ENCODE peak calls at places on chromosomes 6 and 20, in six cellular contexts. Z, E, P, O, L and X are unnamed samples.

GRCh38 chr6:20117474-20117873 is 94.8 kb downstream of the MBOAT1 start:
- DNase-seq in Z (no peak), E (no peak), P (no peak), O (no peak), L (peak; percentile 74), X (peak; percentile 94)

GRCh38 chr6:142071981-142072380 is 60.7 kb upstream of the GJE1 start:
- DNase-seq in Z (no peak), E (no peak), P (no peak), O (no peak), L (no peak), X (no peak)

GRCh38 chr20:64246616-64247311 is 8.8 kb upstream of the PCMTD2 start:
- DNase-seq in Z (no peak), E (no peak), P (no peak), O (no peak), L (no peak), X (no peak)

GRCh38 chr20:41050361-41051019 is 21.9 kb downstream of the TOP1 start:
- DNase-seq in Z (no peak), E (no peak), P (no peak), O (no peak), L (no peak), X (no peak)

GRCh38 chr6:92688328-92688727 is 731.0 kb downstream of the EPHA7 start:
- DNase-seq in Z (no peak), E (no peak), P (no peak), O (peak; percentile 79), L (no peak), X (no peak)

GRCh38 chr6:30122515-30122914 is 9.6 kb upstream of the TRIM31 start:
- DNase-seq in Z (no peak), E (no peak), P (no peak), O (no peak), L (no peak), X (peak; percentile 20)

GRCh38 chr6:151044465-151045441 is 179.3 kb downstream of the MTHFD1L start:
- DNase-seq in Z (peak; percentile 71), E (peak; percentile 52), P (no peak), O (no peak), L (peak; percentile 86), X (peak; percentile 93)

GRCh38 chr6:32074996-32075532 is 34.1 kb downstream of the TNXB start:
- DNase-seq in Z (no peak), E (no peak), P (no peak), O (no peak), L (no peak), X (no peak)

GRCh38 chr6:56062856-56063255 is 184.5 kb downstream of the COL21A1 start:
- DNase-seq in Z (no peak), E (no peak), P (no peak), O (no peak), L (no peak), X (no peak)

GRCh38 chr6:14425805-14426204 is 308.2 kb downstream of the CD83 start:
- DNase-seq in Z (no peak), E (no peak), P (no peak), O (no peak), L (no peak), X (no peak)

GRCh38 chr6:35425284-35425683 is 26.9 kb upstream of the FANCE start:
- DNase-seq in Z (no peak), E (no peak), P (no peak), O (no peak), L (no peak), X (peak; percentile 74)

GRCh38 chr20:38581013-38581412 is at the start of gene ADIG:
- DNase-seq in Z (no peak), E (no peak), P (no peak), O (no peak), L (peak; percentile 32), X (peak; percentile 7)

GRCh38 chr6:111810321-111811235 is 62.7 kb downstream of the FYN start:
- DNase-seq in Z (no peak), E (no peak), P (no peak), O (no peak), L (no peak), X (no peak)

GRCh38 chr6:13624871-13625288 is 9.7 kb downstream of the NOL7 start:
- DNase-seq in Z (no peak), E (no peak), P (peak; percentile 26), O (peak; percentile 61), L (peak; percentile 55), X (peak; percentile 69)

GRCh38 chr6:74932214-74932923 is 273.5 kb downstream of the COL12A1 start:
- DNase-seq in Z (no peak), E (no peak), P (no peak), O (no peak), L (no peak), X (no peak)

GRCh38 chr6:164415832-164416563 is 893.4 kb downstream of the C6orf118 start:
- DNase-seq in Z (no peak), E (no peak), P (no peak), O (no peak), L (no peak), X (no peak)

GRCh38 chr6:166815629-166816028 is 140.7 kb downstream of the RNASET2 start:
- DNase-seq in Z (no peak), E (no peak), P (no peak), O (no peak), L (no peak), X (peak; percentile 17)

GRCh38 chr6:136011475-136011874 is 160.0 kb downstream of the PDE7B start:
- DNase-seq in Z (no peak), E (no peak), P (no peak), O (no peak), L (no peak), X (no peak)

GRCh38 chr6:159169557-159170332 is 545 bp downstream of the FNDC1 start:
- DNase-seq in Z (no peak), E (no peak), P (no peak), O (no peak), L (peak; percentile 4), X (no peak)
- H3K4me3 ChIP-seq in Z (peak overlapping the region; percentile 26), E (no peak overlapping the region), P (no peak overlapping the region), O (no peak overlapping the region), L (no peak overlapping the region), X (no peak overlapping the region)

GRCh38 chr6:158853072-158853871 is 34.1 kb upstream of the EZR start:
- DNase-seq in Z (peak; percentile 92), E (peak; percentile 94), P (peak; percentile 88), O (peak; percentile 57), L (peak; percentile 100), X (peak; percentile 98)
- H3K4me3 ChIP-seq in Z (no peak overlapping the region), E (no peak overlapping the region), P (peak overlapping the region; percentile 7), O (peak overlapping the region; percentile 2), L (no peak overlapping the region), X (peak overlapping the region; percentile 26)

DNA sequence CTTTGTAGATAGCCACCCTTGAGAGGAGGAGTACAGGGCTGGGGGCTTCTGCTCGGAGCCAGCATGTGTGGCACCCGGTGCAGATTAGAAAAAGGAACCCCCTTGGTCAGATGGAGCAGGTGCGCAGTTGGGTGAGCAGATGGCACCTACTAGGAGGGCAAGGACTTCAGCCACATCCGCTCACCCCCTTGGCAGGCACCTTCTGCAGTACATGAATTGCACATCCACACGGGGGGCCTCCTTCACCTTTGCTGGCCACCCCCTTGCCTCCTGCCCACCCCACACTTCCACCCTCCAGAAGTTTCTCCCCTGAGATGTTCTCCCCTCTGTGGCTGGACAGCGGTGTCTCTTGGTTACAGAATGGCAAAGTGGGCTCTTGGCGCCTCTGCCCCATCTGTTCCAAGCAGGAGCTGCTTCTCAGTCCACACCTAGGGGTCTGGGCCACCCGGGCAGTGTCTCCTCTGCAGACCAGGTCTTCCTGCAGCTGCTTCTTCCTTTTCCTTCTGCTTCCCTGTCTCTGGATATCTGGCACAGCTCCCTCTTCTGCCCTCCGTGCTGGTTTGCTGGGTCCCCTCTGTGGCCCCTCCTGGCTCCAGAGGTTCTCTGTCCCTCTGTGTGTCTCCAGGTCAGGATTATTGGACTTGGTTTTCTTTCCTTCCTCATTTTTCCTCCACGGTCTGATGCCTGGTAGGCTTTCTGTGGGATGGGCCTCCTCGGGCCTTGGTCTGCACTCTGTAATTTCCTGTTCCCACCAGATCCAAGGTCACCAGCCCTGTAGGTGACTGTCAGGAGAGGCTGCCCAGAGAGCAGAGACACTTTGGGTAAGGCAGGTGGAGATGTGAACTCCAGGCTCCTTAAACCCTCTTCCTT is 4.1 kb downstream of the MDFI start:
- DNase-seq in Z (no peak), E (no peak), P (no peak), O (no peak), L (no peak), X (no peak)
- H3K4me3 ChIP-seq in Z (no peak overlapping the region), E (no peak overlapping the region), P (no peak overlapping the region), O (no peak overlapping the region), L (no peak overlapping the region), X (no peak overlapping the region)

GRCh38 chr6:5590187-5590586 is 328.9 kb downstream of the FARS2 start:
- DNase-seq in Z (peak; percentile 70), E (peak; percentile 81), P (no peak), O (no peak), L (no peak), X (no peak)

GRCh38 chr6:5597413-5597812 is 336.1 kb downstream of the FARS2 start:
- DNase-seq in Z (no peak), E (no peak), P (no peak), O (no peak), L (no peak), X (no peak)

GRCh38 chr6:5595184-5595583 is 333.9 kb downstream of the FARS2 start:
- DNase-seq in Z (no peak), E (no peak), P (no peak), O (no peak), L (no peak), X (no peak)

GRCh38 chr6:5598123-5598522 is 336.8 kb downstream of the FARS2 start:
- DNase-seq in Z (no peak), E (no peak), P (no peak), O (no peak), L (no peak), X (no peak)

GRCh38 chr6:5592911-5593519 is 331.7 kb downstream of the FARS2 start:
- DNase-seq in Z (no peak), E (no peak), P (no peak), O (no peak), L (no peak), X (no peak)
- H3K4me3 ChIP-seq in Z (no peak overlapping the region), E (no peak overlapping the region), P (no peak overlapping the region), O (no peak overlapping the region), L (no peak overlapping the region), X (no peak overlapping the region)